ENCODE peak calls at places on chromosomes 3 and 15, in seven cellular contexts. M is GM13976, G is epithelial cell of esophagus, R is GM20000, O is K562, L is AG04450, S is natural killer cell. V is an unnamed sample.

GRCh38 chr3:43036621-43037331 is 57.7 kb downstream of the GASK1A start:
- DNase-seq in M (no peak), L (no peak), O (no peak), R (no peak), G (no peak), S (peak), V (no peak)

GRCh38 chr3:130480736-130481135 is 36.2 kb upstream of the COL6A6 start:
- DNase-seq in L (peak), R (no peak), S (no peak), O (peak), G (peak), M (no peak), V (no peak)

GRCh38 chr3:189902230-189903186 is 218.2 kb downstream of the P3H2 start:
- DNase-seq in L (no peak), S (no peak), M (no peak), R (no peak), G (peak), O (no peak), V (no peak)

GRCh38 chr15:43316007-43316968 is 14.1 kb downstream of the LCMT2 start:
- DNase-seq in S (no peak), O (no peak), L (no peak), G (no peak), R (no peak), M (no peak), V (no peak)

GRCh38 chr15:60673918-60674558 is 195.1 kb upstream of the ICE2 start:
- DNase-seq in S (no peak), L (peak), O (no peak), G (peak), R (no peak), M (no peak), V (no peak)

GRCh38 chr3:99627062-99627826 is 11.2 kb upstream of the COL8A1 start:
- DNase-seq in R (no peak), O (no peak), G (no peak), M (no peak), S (no peak), L (no peak), V (no peak)

GRCh38 chr15:62783303-62783957 is 259.1 kb upstream of the TPM1 start:
- DNase-seq in S (no peak), M (no peak), O (no peak), R (no peak), L (peak), G (peak), V (no peak)

GRCh38 chr3:107064445-107065060 is 312.7 kb upstream of the CCDC54 start:
- DNase-seq in G (peak), S (no peak), O (peak), L (peak), M (peak), R (peak), V (peak)

GRCh38 chr3:113431811-113432210 is 9.5 kb downstream of the CFAP44 start:
- DNase-seq in R (no peak), L (no peak), M (no peak), S (no peak), G (peak), O (no peak), V (no peak)

GRCh38 chr3:123816673-123817207 is 67.4 kb downstream of the MYLK start:
- DNase-seq in M (no peak), G (no peak), L (peak), O (no peak), S (no peak), R (no peak), V (no peak)

GRCh38 chr15:74783808-74784175 is 1.9 kb downstream of the CSK start:
- DNase-seq in O (no peak), M (no peak), G (no peak), S (no peak), L (no peak), R (no peak), V (no peak)

GRCh38 chr15:80709542-80709941 is 14.4 kb downstream of the ABHD17C start:
- DNase-seq in S (no peak), G (peak), O (no peak), R (no peak), M (no peak), L (no peak), V (no peak)

GRCh38 chr3:150545419-150546225 is 674 bp downstream of the SERP1 start:
- DNase-seq in O (peak), S (no peak), G (peak), R (peak), L (no peak), M (peak), V (no peak)

GRCh38 chr3:150925751-150926201 is 20.5 kb upstream of the MINDY4B start:
- DNase-seq in L (no peak), S (peak), M (peak), R (peak), O (peak), G (peak), V (no peak)

GRCh38 chr3:48661501-48662139 is 1.1 kb downstream of the CELSR3 start:
- DNase-seq in L (no peak), O (peak), G (peak), R (peak), M (peak), S (peak), V (no peak)

GRCh38 chr15:63042879-63043340 is 363 bp downstream of the TPM1 start:
- DNase-seq in R (no peak), L (no peak), M (peak), O (no peak), G (peak), S (no peak), V (no peak)

GRCh38 chr3:65888980-65889706 is 149.6 kb downstream of the MAGI1 start:
- DNase-seq in M (peak), R (no peak), S (no peak), G (peak), L (peak), O (no peak), V (no peak)

GRCh38 chr3:172751188-172751571 is 654 bp downstream of the ECT2 start:
- DNase-seq in G (peak), O (peak), R (no peak), S (no peak), M (peak), L (no peak), V (no peak)

GRCh38 chr3:148932976-148933375 is 58.4 kb upstream of the GYG1 start:
- DNase-seq in S (no peak), R (no peak), G (no peak), L (no peak), M (no peak), O (no peak), V (no peak)

GRCh38 chr3:108208831-108209230 is 13.4 kb downstream of the IFT57 start:
- DNase-seq in G (peak), L (no peak), O (no peak), S (no peak), M (no peak), R (no peak), V (peak)

GRCh38 chr3:108201258-108201657 is 21.0 kb downstream of the IFT57 start:
- DNase-seq in M (no peak), G (no peak), O (no peak), L (no peak), R (no peak), S (no peak), V (no peak)

GRCh38 chr3:108200024-108200423 is 22.2 kb downstream of the IFT57 start:
- DNase-seq in L (no peak), O (no peak), M (no peak), R (no peak), S (no peak), G (no peak), V (no peak)

GRCh38 chr3:108202080-108202479 is 20.1 kb downstream of the IFT57 start:
- DNase-seq in S (no peak), M (no peak), G (no peak), R (no peak), O (no peak), L (no peak), V (no peak)

DNA sequence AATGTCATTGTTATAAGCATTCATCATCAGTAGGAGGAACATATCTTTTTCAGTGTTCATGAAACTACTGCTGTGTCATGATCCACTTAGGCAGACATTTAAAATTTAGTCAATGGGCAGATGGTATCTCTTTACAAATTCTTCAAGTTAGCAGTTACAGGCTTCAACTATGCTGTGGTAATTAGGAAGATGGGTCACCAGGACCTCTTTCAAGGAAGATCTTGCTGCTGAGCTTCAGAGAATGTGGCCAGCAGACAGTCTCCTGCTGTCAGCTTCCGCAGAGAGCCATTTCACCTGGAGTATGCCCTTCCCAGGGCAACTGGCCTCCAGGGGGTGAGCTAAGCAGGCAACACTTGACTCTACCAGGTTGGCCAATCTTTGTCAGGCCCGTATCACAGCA is 19.4 kb downstream of the IFT57 start:
- DNase-seq in G (no peak), S (no peak), R (no peak), O (no peak), M (no peak), L (no peak), V (no peak)
- TF ChIP-seq CTCF in G (peak), S (no peak), R (no peak), O (no peak), M (no peak), L (no peak), V (no peak)

GRCh38 chr3:33250712-33251111 is 26.5 kb upstream of the FBXL2 start:
- DNase-seq in R (no peak), G (no peak), O (no peak), S (no peak), M (no peak), L (no peak), V (no peak)

DNA sequence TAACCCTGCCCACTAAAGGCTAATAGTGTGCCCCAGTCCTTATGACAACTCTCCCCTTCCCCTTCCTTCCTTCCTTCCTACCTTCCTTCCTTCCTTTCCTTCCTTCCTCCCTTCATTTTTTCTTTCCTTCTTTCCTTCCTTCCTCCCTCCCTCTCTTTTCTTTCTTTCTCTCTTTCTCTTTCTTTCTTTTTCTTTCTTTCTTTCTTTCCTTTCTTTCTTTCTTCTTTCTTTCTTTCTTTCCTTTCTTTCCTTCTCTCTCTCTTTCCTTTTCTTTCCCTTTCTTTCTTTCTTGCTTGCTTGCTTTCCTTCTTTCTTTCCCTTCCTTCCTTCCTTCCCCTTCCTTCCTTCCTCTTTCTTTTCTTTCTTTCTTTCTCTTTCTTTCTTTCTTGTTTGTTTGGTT is 28.2 kb upstream of the SUSD5 start:
- DNase-seq in O (no peak), M (no peak), G (no peak), S (no peak), L (no peak), R (no peak), V (no peak)
- TF ChIP-seq CTCF in O (no peak), M (no peak), G (no peak), S (no peak), L (no peak), R (no peak), V (no peak)

GRCh38 chr3:97970131-97970530 is 2.1 kb downstream of the RIOX2 start:
- DNase-seq in O (no peak), R (no peak), S (no peak), L (no peak), M (no peak), G (no peak), V (no peak)

GRCh38 chr3:97970929-97971460 is 1.2 kb downstream of the RIOX2 start:
- DNase-seq in O (no peak), R (peak), S (no peak), L (no peak), M (no peak), G (no peak), V (no peak)

GRCh38 chr3:97972976-97973375 is 745 bp upstream of the RIOX2 start:
- DNase-seq in L (no peak), O (no peak), S (no peak), M (no peak), R (no peak), G (no peak), V (no peak)

GRCh38 chr3:97969541-97969940 is 2.7 kb downstream of the RIOX2 start:
- DNase-seq in G (no peak), S (no peak), L (no peak), R (no peak), M (no peak), O (no peak), V (no peak)

DNA sequence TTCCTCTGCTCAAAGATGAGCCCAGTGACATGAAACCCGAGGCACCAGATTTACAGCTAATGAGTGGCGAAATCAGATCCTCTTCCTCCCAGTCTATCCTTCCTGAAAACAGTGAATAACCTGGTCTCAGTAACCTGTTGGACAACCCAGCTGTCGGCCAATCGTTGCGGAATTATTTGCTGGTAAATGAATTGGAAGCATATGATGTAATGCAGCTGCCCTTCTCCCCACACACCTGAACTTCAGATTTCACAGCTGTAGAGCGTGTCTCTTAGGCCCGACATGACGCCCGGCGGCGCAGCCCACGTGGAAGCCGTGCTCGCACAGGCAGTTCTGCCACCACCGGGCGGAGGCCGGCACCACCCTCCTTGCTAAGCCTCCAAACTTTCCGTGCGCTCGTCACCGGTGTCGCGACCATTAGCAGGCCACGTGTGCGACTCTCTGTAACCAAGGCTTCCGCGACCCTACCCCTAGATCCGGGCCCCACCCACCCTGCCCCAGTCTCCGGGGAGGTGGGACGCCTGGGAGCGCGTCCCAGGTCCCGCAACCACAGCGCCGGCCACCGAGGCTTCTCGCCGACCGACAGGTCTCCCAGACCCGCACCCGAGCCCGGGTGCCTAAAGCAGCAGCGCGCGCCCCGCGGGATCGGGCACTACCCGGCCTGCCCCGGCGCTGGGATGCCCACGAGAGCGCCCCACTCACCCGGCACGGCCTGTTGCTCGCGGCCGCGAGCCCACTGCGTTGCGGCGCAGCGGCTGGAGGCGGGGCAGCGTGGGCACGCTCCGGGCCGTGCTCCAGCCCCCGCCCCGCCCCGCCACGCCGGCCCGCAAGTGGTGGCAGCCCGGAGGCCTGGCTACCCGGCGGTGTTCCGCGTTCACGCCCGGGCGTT is at the start of gene RIOX2:
- DNase-seq in S (peak), R (peak), M (peak), L (no peak), G (peak), O (peak), V (peak)
- TF ChIP-seq CTCF in S (no peak), R (no peak), M (no peak), L (peak), G (no peak), O (no peak), V (no peak)

GRCh38 chr3:129421988-129422745 is 6.3 kb downstream of the EFCAB12 start:
- DNase-seq in S (no peak), L (no peak), O (no peak), R (no peak), M (no peak), G (no peak), V (no peak)
- TF ChIP-seq CTCF in S (no peak), L (peak), O (no peak), R (peak), M (no peak), G (no peak), V (no peak)

GRCh38 chr3:154956815-154957214 is 123.3 kb upstream of the MME start:
- DNase-seq in O (no peak), S (no peak), G (peak), L (no peak), M (no peak), R (no peak), V (no peak)

GRCh38 chr3:154955907-154956533 is 124.1 kb upstream of the MME start:
- DNase-seq in L (no peak), S (no peak), R (no peak), M (no peak), O (no peak), G (no peak), V (no peak)

GRCh38 chr3:154952538-154952937 is 127.6 kb upstream of the MME start:
- DNase-seq in M (no peak), O (no peak), L (no peak), S (no peak), R (no peak), G (no peak), V (no peak)

GRCh38 chr3:154953538-154953937 is 126.6 kb upstream of the MME start:
- DNase-seq in G (no peak), O (no peak), S (no peak), L (no peak), R (no peak), M (no peak), V (no peak)

GRCh38 chr3:154954750-154955149 is 125.4 kb upstream of the MME start:
- DNase-seq in R (no peak), G (peak), S (no peak), O (peak), M (no peak), L (peak), V (no peak)
- TF ChIP-seq CTCF in R (no peak), G (peak), S (no peak), O (peak), M (no peak), L (peak), V (peak)